ENCODE peak calls at places on chromosomes 4 and X, in nine cellular contexts. F is astrocyte, E is mucosa of descending colon, J is A549, Y is Peyer's patch, H is upper lobe of right lung, A is neural progenitor cell, S is dorsolateral prefrontal cortex, D is left ventricle myocardium inferior. L is an unnamed sample.

GRCh38 chr4:87044511-87045369 is 109.9 kb downstream of the AFF1 start:
- DNase-seq in J (no peak), A (peak), S (no peak), H (no peak), F (no peak), Y (no peak), D (no peak), E (no peak), L (no peak)

GRCh38 chr4:179698321-179698720 is 2256.1 kb upstream of the AGA start:
- DNase-seq in S (no peak), Y (no peak), E (no peak), H (no peak), J (no peak), D (no peak), F (peak), A (no peak), L (no peak)

GRCh38 chrX:41245641-41246040 is 88.3 kb upstream of the DDX3X start:
- DNase-seq in H (no peak), D (no peak), J (no peak), S (no peak), E (no peak), F (no peak), Y (no peak), A (no peak), L (no peak)

GRCh38 chr4:138045036-138045435 is 197.1 kb downstream of the SLC7A11 start:
- DNase-seq in A (no peak), J (no peak), D (no peak), E (no peak), Y (no peak), S (no peak), F (no peak), H (no peak), L (no peak)

GRCh38 chrX:3526084-3526483 is 179.6 kb upstream of the MXRA5 start:
- DNase-seq in F (peak), Y (no peak), H (no peak), J (no peak), D (no peak), S (no peak), E (no peak), A (no peak), L (no peak)

GRCh38 chr4:150342945-150343344 is 239.0 kb upstream of the MAB21L2 start:
- DNase-seq in Y (no peak), E (no peak), F (no peak), J (no peak), D (peak), A (peak), H (no peak), S (no peak), L (no peak)

GRCh38 chr4:172892300-172892699 is 276.3 kb upstream of the GALNT7 start:
- DNase-seq in D (no peak), Y (no peak), H (no peak), A (peak), S (no peak), F (no peak), J (peak), E (peak), L (no peak)

GRCh38 chrX:11724122-11725017 is 33.7 kb upstream of the MSL3 start:
- DNase-seq in E (peak), J (peak), D (no peak), F (peak), S (no peak), H (no peak), A (peak), Y (no peak), L (no peak)

GRCh38 chrX:133337250-133337649 is 78.0 kb downstream of the GPC4 start:
- DNase-seq in J (no peak), A (no peak), D (no peak), H (no peak), E (peak), S (no peak), Y (peak), F (no peak), L (no peak)

GRCh38 chr4:106195435-106195950 is 120.5 kb downstream of the TBCK start:
- DNase-seq in E (peak), S (no peak), Y (no peak), F (no peak), D (no peak), A (peak), H (no peak), J (no peak), L (no peak)

GRCh38 chr4:106201373-106201772 is 114.6 kb downstream of the TBCK start:
- DNase-seq in H (no peak), E (no peak), D (no peak), Y (no peak), S (no peak), F (no peak), J (peak), A (peak), L (no peak)
- TF ChIP-seq CTCF in H (peak), E (no peak), D (peak), Y (no peak), S (peak), F (peak), J (peak), A (peak), L (peak)

DNA sequence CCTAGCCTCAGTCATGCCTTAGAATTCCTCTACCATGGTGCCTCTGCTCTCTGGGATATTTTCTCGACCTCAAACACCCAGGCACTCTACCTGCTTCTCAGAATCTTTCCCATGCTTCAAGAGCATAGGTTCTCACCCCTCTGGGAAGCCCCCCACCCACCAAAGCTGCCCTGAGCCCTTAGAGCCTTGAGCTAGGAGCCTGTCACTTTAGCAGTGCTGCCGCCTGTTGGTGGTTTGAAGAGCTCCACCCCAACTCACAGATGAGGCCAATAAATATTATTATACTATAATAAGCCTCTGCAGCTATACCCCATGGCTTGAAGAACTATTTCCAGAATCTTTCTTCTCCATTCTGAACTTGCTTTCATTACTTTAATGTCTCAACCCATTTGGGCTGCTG is 109.7 kb downstream of the RTL5 start:
- DNase-seq in J (peak), H (no peak), S (no peak), E (no peak), D (no peak), Y (peak), F (no peak), A (peak), L (no peak)
- TF ChIP-seq CTCF in J (peak), H (peak), S (peak), E (no peak), D (peak), Y (no peak), F (peak), A (peak), L (peak)

GRCh38 chrX:30865020-30865419 is 24.0 kb downstream of the TAB3 start:
- DNase-seq in D (no peak), S (no peak), F (no peak), Y (no peak), A (peak), H (no peak), E (peak), J (peak), L (no peak)
- TF ChIP-seq CTCF in D (no peak), S (no peak), F (no peak), Y (no peak), A (peak), H (no peak), E (no peak), J (peak), L (no peak)

GRCh38 chr4:48445704-48446103 is 37.4 kb upstream of the SLC10A4 start:
- DNase-seq in F (no peak), S (no peak), E (no peak), Y (no peak), H (no peak), A (no peak), D (no peak), J (peak), L (no peak)
- TF ChIP-seq CTCF in F (peak), S (peak), E (peak), Y (no peak), H (peak), A (peak), D (peak), J (peak), L (peak)

GRCh38 chr4:52664479-52664878 is 5.4 kb upstream of the USP46 start:
- DNase-seq in F (no peak), Y (no peak), E (no peak), D (no peak), S (no peak), A (no peak), H (no peak), J (no peak), L (no peak)
- TF ChIP-seq CTCF in F (no peak), Y (no peak), E (no peak), D (no peak), S (no peak), A (no peak), H (no peak), J (no peak), L (no peak)

DNA sequence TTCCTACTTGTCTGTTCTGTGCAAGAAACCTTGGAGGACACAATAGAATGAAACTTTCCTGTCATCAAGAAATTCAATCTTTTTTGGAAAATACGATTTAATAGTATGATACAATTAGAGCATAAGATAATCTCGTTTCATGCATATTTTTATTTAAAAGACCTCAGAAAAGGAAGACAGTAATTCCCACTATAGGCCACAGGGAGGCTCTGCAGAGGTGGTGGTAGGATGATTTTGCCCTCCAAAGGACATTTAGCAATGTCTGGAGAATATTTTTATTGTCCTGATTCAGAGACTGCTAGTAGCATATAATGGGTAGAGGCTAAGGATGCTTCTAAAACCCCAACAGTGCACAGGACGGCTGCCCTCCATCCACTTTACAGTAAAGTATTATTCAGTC is 68.7 kb downstream of the PAK3 start:
- DNase-seq in H (no peak), D (no peak), J (peak), A (peak), F (no peak), E (peak), S (no peak), Y (no peak), L (no peak)
- TF ChIP-seq CTCF in H (peak), D (peak), J (peak), A (peak), F (peak), E (no peak), S (peak), Y (no peak), L (no peak)

GRCh38 chr4:102500371-102501175 is 586 bp upstream of the NFKB1 start:
- DNase-seq in J (peak), A (peak), Y (peak), D (peak), E (peak), F (peak), H (peak), S (peak), L (peak)
- TF ChIP-seq CTCF in J (no peak), A (no peak), Y (no peak), D (peak), E (no peak), F (no peak), H (peak), S (peak), L (no peak)

GRCh38 chr4:25032126-25032525 is 1.4 kb upstream of the LGI2 start:
- DNase-seq in E (no peak), Y (no peak), J (peak), F (peak), A (no peak), D (no peak), H (no peak), S (no peak), L (no peak)
- TF ChIP-seq CTCF in E (no peak), Y (no peak), J (no peak), F (peak), A (no peak), D (no peak), H (no peak), S (no peak), L (no peak)

GRCh38 chr4:149112109-149112508 is 669.9 kb upstream of the NR3C2 start:
- DNase-seq in H (no peak), E (no peak), D (no peak), A (no peak), Y (no peak), F (no peak), S (no peak), J (no peak), L (no peak)
- TF ChIP-seq CTCF in H (no peak), E (no peak), D (no peak), A (peak), Y (no peak), F (no peak), S (no peak), J (no peak), L (no peak)

GRCh38 chr4:139760558-139760957 is 94.9 kb downstream of the MGST2 start:
- DNase-seq in H (no peak), E (no peak), F (no peak), J (no peak), Y (no peak), A (no peak), D (no peak), S (no peak), L (no peak)

GRCh38 chr4:139763205-139763604 is 97.6 kb downstream of the MGST2 start:
- DNase-seq in A (peak), S (no peak), F (no peak), H (no peak), J (no peak), Y (no peak), E (no peak), D (no peak), L (no peak)

GRCh38 chr4:139762715-139763114 is 97.1 kb downstream of the MGST2 start:
- DNase-seq in D (no peak), S (no peak), A (no peak), J (no peak), Y (no peak), F (no peak), E (no peak), H (no peak), L (no peak)

GRCh38 chr4:139763668-139764067 is 98.0 kb downstream of the MGST2 start:
- DNase-seq in Y (no peak), E (no peak), S (no peak), J (no peak), H (no peak), A (no peak), F (no peak), D (no peak), L (no peak)

GRCh38 chr4:139761461-139761860 is 95.8 kb downstream of the MGST2 start:
- DNase-seq in Y (no peak), S (no peak), F (peak), A (no peak), J (peak), D (no peak), E (no peak), H (no peak), L (no peak)
- TF ChIP-seq CTCF in Y (no peak), S (no peak), F (peak), A (peak), J (no peak), D (peak), E (no peak), H (peak), L (no peak)

L was measured in natural killer cell.